ENCODE peak calls at places on chromosomes 3 and 15, in five cellular contexts. O is GM10248, V is thoracic aorta, D is breast epithelium, J is iris pigment epithelial cell. L is an unnamed sample.

GRCh38 chr15:43966646-43967045 is 139.8 kb downstream of the WDR76 start:
- DNase-seq in O (no peak), V (no peak), D (no peak), J (peak), L (no peak)

GRCh38 chr3:144362126-144362525 is 390.5 kb downstream of the DIPK2A start:
- DNase-seq in O (no peak), V (no peak), D (no peak), J (peak), L (no peak)

GRCh38 chr3:23807161-23808015 is 1.6 kb downstream of the UBE2E1 start:
- DNase-seq in O (peak), V (no peak), D (no peak), J (peak), L (no peak)

GRCh38 chr3:45143673-45144670 is 2.2 kb downstream of the CDCP1 start:
- DNase-seq in O (peak), V (no peak), D (no peak), J (no peak), L (no peak)

GRCh38 chr3:182284793-182285192 is 508.5 kb upstream of the ATP11B start:
- DNase-seq in O (no peak), V (no peak), D (no peak), J (no peak), L (no peak)

GRCh38 chr3:9226326-9226725 is 23.1 kb downstream of the SRGAP3 start:
- DNase-seq in O (no peak), V (no peak), D (no peak), J (peak), L (no peak)

GRCh38 chr15:39022532-39023305 is 458.1 kb upstream of the RASGRP1 start:
- DNase-seq in O (no peak), V (no peak), D (no peak), J (no peak), L (no peak)

GRCh38 chr15:74808073-74808839 is 4.4 kb upstream of the LMAN1L start:
- DNase-seq in O (no peak), V (no peak), D (no peak), J (peak), L (no peak)

GRCh38 chr3:140898340-140899180 is 43.1 kb upstream of the SLC25A36 start:
- DNase-seq in O (peak), V (no peak), D (no peak), J (peak), L (peak)

GRCh38 chr3:15314276-15314675 is 18.1 kb downstream of the SH3BP5 start:
- DNase-seq in O (no peak), V (no peak), D (no peak), J (no peak), L (no peak)

GRCh38 chr3:10327592-10327991 is 6.7 kb upstream of the SEC13 start:
- DNase-seq in O (no peak), V (no peak), D (no peak), J (no peak), L (no peak)

GRCh38 chr3:14143826-14144225 is 19.0 kb downstream of the TMEM43 start:
- DNase-seq in O (no peak), V (no peak), D (no peak), J (peak), L (peak)

GRCh38 chr15:32718082-32718821 is 448 bp downstream of the GREM1 start:
- DNase-seq in O (no peak), V (no peak), D (no peak), J (no peak), L (peak)

GRCh38 chr15:74955796-74956647 is 550 bp downstream of the RPP25 start:
- DNase-seq in O (peak), V (peak), D (peak), J (peak), L (peak)

GRCh38 chr3:65713016-65713415 is 325.7 kb downstream of the MAGI1 start:
- DNase-seq in O (no peak), V (no peak), D (no peak), J (peak), L (no peak)

GRCh38 chr3:164903820-164904451 is 174.4 kb downstream of the SI start:
- DNase-seq in O (no peak), V (no peak), D (no peak), J (no peak), L (no peak)

GRCh38 chr3:27160146-27160545 is 209.0 kb downstream of the NEK10 start:
- DNase-seq in O (no peak), V (no peak), D (no peak), J (no peak), L (no peak)

GRCh38 chr3:8579101-8579500 is 65.5 kb downstream of the SSUH2 start:
- DNase-seq in O (peak), V (no peak), D (no peak), J (peak), L (no peak)

GRCh38 chr15:43544266-43544665 is 26.9 kb downstream of the MAP1A start:
- DNase-seq in O (no peak), V (no peak), D (no peak), J (no peak), L (no peak)

GRCh38 chr3:42271786-42272185 is 5.8 kb upstream of the CCK start:
- DNase-seq in O (no peak), V (no peak), D (no peak), J (no peak), L (no peak)

GRCh38 chr3:114600571-114600970 is 306.7 kb downstream of the TIGIT start:
- DNase-seq in O (no peak), V (no peak), D (no peak), J (no peak), L (no peak)

GRCh38 chr15:74817370-74817737 is 4.7 kb downstream of the LMAN1L start:
- DNase-seq in O (no peak), V (no peak), D (peak), J (peak), L (no peak)